ENCODE peak calls at places on chromosome 4, in four cellular contexts. A is iris pigment epithelial cell, O is Daoy, W is GM03348. D is an unnamed sample.

GRCh38 chr4:7002336-7002735 is 40.8 kb upstream of the TADA2B start:
- DNase-seq in A (no peak), O (no peak), W (no peak), D (no peak)

GRCh38 chr4:163415668-163416067 is 57.9 kb downstream of the TKTL2 start:
- DNase-seq in A (no peak), O (no peak), W (no peak), D (no peak)

GRCh38 chr4:40731792-40732245 is 17.9 kb upstream of the NSUN7 start:
- DNase-seq in A (no peak), O (no peak), W (no peak), D (no peak)

GRCh38 chr4:38967260-38968095 is 64.7 kb downstream of the TMEM156 start:
- DNase-seq in A (peak; percentile 98), O (peak; percentile 33), W (peak; percentile 75), D (peak; percentile 98)

GRCh38 chr4:70994069-70994366 is 569 bp downstream of the DCK start:
- DNase-seq in A (no peak), O (no peak), W (no peak), D (no peak)

GRCh38 chr4:74838746-74839370 is 44.5 kb upstream of the BTC start:
- DNase-seq in A (peak; percentile 57), O (no peak), W (peak; percentile 14), D (peak; percentile 44)

GRCh38 chr4:82648356-82648755 is 86.6 kb upstream of the TMEM150C start:
- DNase-seq in A (peak; percentile 57), O (no peak), W (no peak), D (no peak)

GRCh38 chr4:152633118-152633517 is 46.7 kb downstream of the TMEM154 start:
- DNase-seq in A (no peak), O (no peak), W (no peak), D (no peak)

GRCh38 chr4:180571516-180571915 is 1671.7 kb upstream of the TENM3 start:
- DNase-seq in A (no peak), O (no peak), W (no peak), D (no peak)

GRCh38 chr4:54232151-54232688 is 3.1 kb downstream of the PDGFRA start:
- DNase-seq in A (peak; percentile 20), O (no peak), W (no peak), D (no peak)

GRCh38 chr4:22099896-22100295 is 151.3 kb upstream of the KCNIP4 start:
- DNase-seq in A (peak; percentile 8), O (no peak), W (peak; percentile 46), D (peak; percentile 36)

GRCh38 chr4:47612116-47613023 is 127.3 kb downstream of the ATP10D start:
- DNase-seq in A (peak; percentile 45), O (no peak), W (peak; percentile 18), D (no peak)

GRCh38 chr4:52823478-52824092 is 38.5 kb upstream of the RASL11B start:
- DNase-seq in A (peak; percentile 76), O (peak; percentile 29), W (no peak), D (no peak)

D was measured in fibroblast of villous mesenchyme.